ENCODE peak calls at places on chromosomes 16 and 17, in five cellular contexts. E, X, H, O and A are unnamed samples.

GRCh38 chr16:88922114-88922825 is 54.7 kb downstream of the CBFA2T3 start:
- DNase-seq in O (peak; percentile 86), X (no peak), E (peak; percentile 20), H (peak; percentile 45), A (peak; percentile 63)

GRCh38 chr17:37506678-37507077 is 17.0 kb downstream of the DUSP14 start:
- DNase-seq in E (no peak), H (no peak), O (peak; percentile 46), X (no peak), A (peak; percentile 34)

GRCh38 chr17:72353502-72353901 is 232.7 kb downstream of the SOX9 start:
- DNase-seq in O (no peak), E (no peak), X (no peak), H (no peak), A (no peak)

GRCh38 chr17:72691017-72691416 is 401.5 kb downstream of the SLC39A11 start:
- DNase-seq in E (no peak), O (no peak), X (no peak), H (no peak), A (no peak)

GRCh38 chr17:67615011-67615561 is 102.7 kb upstream of the NOL11 start:
- DNase-seq in H (no peak), X (no peak), O (peak; percentile 34), E (no peak), A (no peak)

GRCh38 chr17:36070427-36070826 is 6.4 kb downstream of the CCL18 start:
- DNase-seq in E (no peak), X (no peak), O (no peak), H (no peak), A (no peak)

GRCh38 chr16:28277537-28278388 is 14.6 kb upstream of the SBK1 start:
- DNase-seq in E (peak; percentile 37), H (peak; percentile 88), X (peak; percentile 10), O (peak; percentile 81), A (peak; percentile 73)

GRCh38 chr17:77859035-77859360 is 99.5 kb upstream of the TNRC6C start:
- DNase-seq in H (no peak), O (no peak), X (no peak), E (no peak), A (no peak)

GRCh38 chr16:82756283-82756599 is 129.5 kb downstream of the CDH13 start:
- DNase-seq in H (no peak), X (no peak), E (peak; percentile 1), O (peak; percentile 57), A (no peak)

GRCh38 chr16:68643847-68644246 is 1.3 kb upstream of the CDH3 start:
- DNase-seq in H (peak; percentile 63), O (no peak), E (no peak), X (no peak), A (no peak)

GRCh38 chr16:68643227-68643626 is 1.9 kb upstream of the CDH3 start:
- DNase-seq in E (no peak), H (peak; percentile 41), O (no peak), X (no peak), A (no peak)

GRCh38 chr16:68644303-68644702 is 807 bp upstream of the CDH3 start:
- DNase-seq in O (no peak), E (no peak), X (no peak), H (peak; percentile 66), A (no peak)

GRCh38 chr16:68645494-68646388 is 631 bp downstream of the CDH3 start:
- DNase-seq in E (no peak), O (no peak), H (peak; percentile 75), X (no peak), A (no peak)

GRCh38 chr16:68644715-68645493 is at the start of gene CDH3:
- DNase-seq in X (no peak), O (no peak), E (no peak), H (peak; percentile 76), A (peak; percentile 29)
- H3K4me3 ChIP-seq in X (peak within 1 kb of the TSS; percentile 21), O (no peak within 1 kb of the TSS), E (no peak within 1 kb of the TSS), H (peak within 1 kb of the TSS; percentile 68), A (no peak within 1 kb of the TSS)

GRCh38 chr17:4177732-4178131 is 34.7 kb downstream of the CYB5D2 start:
- DNase-seq in O (no peak), H (no peak), E (no peak), X (no peak), A (no peak)
- TF ChIP-seq CTCF in O (no peak), H (no peak), E (no peak), X (no peak), A (no peak)

DNA sequence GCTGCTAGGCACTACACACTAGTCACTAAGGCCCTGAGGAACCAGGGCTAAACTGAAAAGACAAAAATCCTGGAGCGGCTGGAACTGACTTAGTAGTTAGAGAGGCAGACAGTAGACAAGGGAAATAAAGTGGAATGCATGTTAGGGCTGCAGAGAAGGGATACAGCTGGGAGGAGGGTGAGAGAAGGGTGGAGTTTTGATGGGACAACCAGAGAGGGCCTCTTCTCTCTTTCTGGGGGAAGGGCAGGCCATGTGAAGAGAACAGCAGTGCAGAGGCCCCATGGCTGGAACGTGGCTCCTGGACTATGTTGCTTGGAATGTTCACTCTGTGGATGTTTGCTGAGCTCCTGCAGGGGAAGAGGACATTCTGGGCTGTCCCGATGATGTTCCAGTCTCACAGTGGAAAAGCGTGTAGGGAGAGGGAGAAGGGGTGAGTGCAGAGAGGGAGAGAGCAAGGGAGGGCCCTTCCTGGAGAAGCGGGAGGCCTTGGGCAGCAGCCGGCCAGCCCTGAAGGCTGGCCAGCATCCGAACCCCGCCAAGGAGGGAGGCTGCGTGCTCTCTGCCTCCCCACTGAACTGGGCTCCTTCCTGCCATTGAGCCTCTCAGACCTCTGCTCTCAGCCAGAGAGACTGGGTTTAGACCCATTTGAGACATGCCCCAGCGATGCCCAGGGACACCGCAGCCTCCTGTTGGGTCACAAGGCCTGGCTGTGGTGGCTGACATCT is 33.1 kb upstream of the GSE1 start:
- DNase-seq in H (no peak), X (no peak), E (no peak), O (peak; percentile 53), A (peak; percentile 49)
- H3K4me3 ChIP-seq in H (no peak overlapping the region), X (no peak overlapping the region), E (no peak overlapping the region), O (no peak overlapping the region), A (no peak overlapping the region)

GRCh38 chr17:57962441-57963148 is 7.4 kb upstream of the CUEDC1 start:
- DNase-seq in O (no peak), X (no peak), H (no peak), E (no peak), A (no peak)
- TF ChIP-seq CTCF in O (no peak), X (no peak), H (no peak), E (no peak), A (no peak)

DNA sequence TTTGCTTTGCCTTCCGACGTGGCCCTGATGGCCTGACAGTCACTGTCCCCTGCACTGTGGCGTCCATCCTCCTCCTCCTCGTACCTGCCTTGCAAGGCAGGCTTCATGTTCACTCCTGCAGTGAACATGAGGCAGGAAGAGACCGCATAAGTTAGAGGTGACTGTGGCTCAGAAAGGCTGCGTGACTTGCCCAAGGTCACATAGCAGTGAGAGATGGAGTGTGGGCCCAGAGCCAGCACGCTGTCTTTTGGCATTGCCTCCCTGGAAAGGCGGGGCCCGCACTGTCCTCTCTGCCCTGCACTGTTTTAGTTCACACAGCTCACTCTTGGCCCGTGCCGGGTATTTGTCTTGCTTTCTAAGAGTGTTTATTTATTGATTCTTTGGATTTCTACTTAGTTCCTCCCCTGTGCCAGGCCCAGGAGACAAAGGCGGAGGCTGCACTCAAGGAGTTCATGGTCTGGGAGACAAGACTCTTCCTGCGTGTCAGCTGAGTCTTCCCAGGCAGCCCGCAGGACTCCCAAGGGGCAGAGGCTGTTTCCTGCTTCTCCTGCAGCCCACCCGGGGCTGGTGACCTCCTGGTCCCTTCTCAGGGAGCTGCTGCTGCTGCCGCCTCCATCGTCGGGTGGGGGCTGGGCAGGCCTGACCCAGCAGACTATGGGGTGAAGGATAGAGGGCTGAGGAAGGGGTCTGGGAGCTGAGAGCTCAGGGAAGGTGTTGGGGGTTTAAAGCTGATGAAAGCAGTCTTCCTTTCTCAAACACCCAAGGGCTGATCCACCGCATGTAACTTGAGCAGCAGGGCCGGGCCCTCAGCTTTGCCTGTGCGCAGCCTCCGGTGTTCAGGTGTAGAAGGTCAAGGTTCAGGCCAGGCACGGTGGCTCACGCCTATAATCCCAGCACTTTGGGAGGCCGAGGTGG is 12.7 kb downstream of the CYGB start:
- DNase-seq in H (peak; percentile 77), O (peak; percentile 73), E (no peak), X (no peak), A (peak; percentile 87)
- H3K4me3 ChIP-seq in H (no peak overlapping the region), O (no peak overlapping the region), E (no peak overlapping the region), X (no peak overlapping the region), A (no peak overlapping the region)

GRCh38 chr17:5019475-5019956 is 15.7 kb downstream of the SLC52A1 start:
- DNase-seq in O (no peak), H (no peak), X (no peak), E (no peak), A (no peak)
- TF ChIP-seq CTCF in O (no peak), H (no peak), X (no peak), E (peak; percentile 14), A (peak; percentile 17)

GRCh38 chr17:7852262-7852670 is 2.6 kb upstream of the TMEM88 start:
- DNase-seq in X (no peak), H (peak; percentile 67), E (no peak), O (no peak), A (no peak)
- H3K4me3 ChIP-seq in X (no peak overlapping the region), H (no peak overlapping the region), E (no peak overlapping the region), O (no peak overlapping the region), A (no peak overlapping the region)

GRCh38 chr16:10984509-10984908 is 40.1 kb downstream of the CLEC16A start:
- DNase-seq in E (peak; percentile 65), X (no peak), O (peak; percentile 49), H (no peak), A (peak; percentile 91)

GRCh38 chr16:10982430-10983174 is 38.2 kb downstream of the CLEC16A start:
- DNase-seq in O (no peak), X (no peak), E (no peak), H (no peak), A (no peak)

GRCh38 chr16:10980811-10981210 is 36.4 kb downstream of the CLEC16A start:
- DNase-seq in O (no peak), X (no peak), H (no peak), E (no peak), A (no peak)

GRCh38 chr16:10981697-10982216 is 37.4 kb downstream of the CLEC16A start:
- DNase-seq in X (no peak), O (no peak), H (no peak), E (no peak), A (no peak)

DNA sequence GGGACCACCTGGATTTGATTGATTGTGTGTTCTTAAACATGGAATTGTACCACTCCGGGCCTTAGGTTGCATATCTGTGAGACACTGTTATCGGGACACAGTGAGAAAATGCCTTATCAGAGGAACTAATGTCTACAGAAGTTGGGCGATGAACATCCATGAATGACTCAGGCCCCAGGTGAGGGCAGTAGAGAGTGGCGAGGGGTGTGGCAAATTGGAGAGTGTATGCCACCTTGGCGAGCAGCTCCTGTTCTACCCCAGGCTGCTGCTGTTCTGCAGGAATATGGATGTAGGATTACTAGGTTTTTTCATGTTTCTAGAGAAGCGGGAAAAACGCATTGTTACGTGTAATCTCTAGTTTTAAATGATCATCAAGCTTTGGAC is 38.8 kb downstream of the CLEC16A start:
- DNase-seq in E (no peak), X (no peak), H (no peak), O (no peak), A (no peak)
- TF ChIP-seq CTCF in E (peak; percentile 4), X (no peak), H (no peak), O (no peak), A (no peak)